ENCODE peak calls at places on chromosome 15, in six cellular contexts. Y, V, L, X, M and T are unnamed samples.

GRCh38 chr15:101523560-101523940 is 34.0 kb upstream of the PCSK6 start:
- DNase-seq in Y (no peak), V (no peak), L (no peak), X (no peak), M (no peak), T (no peak)

GRCh38 chr15:49815937-49816336 is 195.1 kb downstream of the DTWD1 start:
- DNase-seq in Y (no peak), V (peak), L (no peak), X (no peak), M (peak), T (peak)

GRCh38 chr15:71237456-71238188 is 122.4 kb downstream of the THSD4 start:
- DNase-seq in Y (no peak), V (peak), L (no peak), X (no peak), M (peak), T (no peak)

GRCh38 chr15:57084178-57084577 is 165.7 kb downstream of the TCF12 start:
- DNase-seq in Y (no peak), V (no peak), L (no peak), X (no peak), M (no peak), T (no peak)

GRCh38 chr15:55774113-55774970 is 31.4 kb upstream of the PRTG start:
- DNase-seq in Y (peak), V (peak), L (peak), X (peak), M (peak), T (no peak)

GRCh38 chr15:34085746-34086145 is 15.9 kb downstream of the EMC7 start:
- DNase-seq in Y (no peak), V (no peak), L (no peak), X (no peak), M (peak), T (no peak)

GRCh38 chr15:53477981-53478766 is 281.3 kb downstream of the WDR72 start:
- DNase-seq in Y (no peak), V (no peak), L (no peak), X (no peak), M (no peak), T (no peak)

GRCh38 chr15:29135702-29136426 is 133.8 kb downstream of the NSMCE3 start:
- DNase-seq in Y (no peak), V (no peak), L (no peak), X (no peak), M (no peak), T (no peak)

GRCh38 chr15:93033434-93034045 is 55.5 kb downstream of the RGMA start:
- DNase-seq in Y (no peak), V (no peak), L (no peak), X (no peak), M (no peak), T (no peak)

GRCh38 chr15:47196057-47196456 is 521.2 kb upstream of the SEMA6D start:
- DNase-seq in Y (no peak), V (peak), L (peak), X (peak), M (peak), T (peak)